ENCODE peak calls at places on chromosomes 2 and 18, in nine cellular contexts. One of them, this sample, is unnamed.

GRCh38 chr18:37403100-37403781 is 162.4 kb downstream of the CELF4 start:
- DNase-seq in A549: no peak
- DNase-seq in neural progenitor cell: no peak
- DNase-seq in heart left ventricle: no peak
- DNase-seq in brain microvascular endothelial cell: peak
- DNase-seq in GM23338: no peak
- DNase-seq in stomach: no peak
- DNase-seq in upper lobe of right lung: no peak
- DNase-seq in cardiac muscle cell: peak
- DNase-seq in this sample: no peak

GRCh38 chr2:37802106-37802791 is 122.8 kb upstream of the RMDN2 start:
- DNase-seq in A549: peak
- DNase-seq in neural progenitor cell: no peak
- DNase-seq in heart left ventricle: no peak
- DNase-seq in brain microvascular endothelial cell: no peak
- DNase-seq in GM23338: no peak
- DNase-seq in stomach: no peak
- DNase-seq in upper lobe of right lung: peak
- DNase-seq in cardiac muscle cell: peak
- DNase-seq in this sample: no peak

GRCh38 chr2:16640024-16640423 is 25.6 kb downstream of the CYRIA start:
- DNase-seq in A549: no peak
- DNase-seq in neural progenitor cell: no peak
- DNase-seq in heart left ventricle: no peak
- DNase-seq in brain microvascular endothelial cell: no peak
- DNase-seq in GM23338: no peak
- DNase-seq in stomach: no peak
- DNase-seq in upper lobe of right lung: no peak
- DNase-seq in cardiac muscle cell: peak
- DNase-seq in this sample: no peak

GRCh38 chr2:85589982-85590791 is 5.4 kb upstream of the RNF181 start:
- DNase-seq in A549: no peak
- DNase-seq in neural progenitor cell: no peak
- DNase-seq in heart left ventricle: peak
- DNase-seq in brain microvascular endothelial cell: peak
- DNase-seq in GM23338: no peak
- DNase-seq in stomach: peak
- DNase-seq in upper lobe of right lung: no peak
- DNase-seq in cardiac muscle cell: peak
- DNase-seq in this sample: no peak

GRCh38 chr18:21803495-21803894 is 62.9 kb downstream of the MIB1 start:
- DNase-seq in A549: no peak
- DNase-seq in neural progenitor cell: no peak
- DNase-seq in heart left ventricle: no peak
- DNase-seq in brain microvascular endothelial cell: no peak
- DNase-seq in GM23338: no peak
- DNase-seq in stomach: no peak
- DNase-seq in upper lobe of right lung: no peak
- DNase-seq in cardiac muscle cell: peak
- DNase-seq in this sample: no peak

GRCh38 chr2:241112592-241112991 is 10.5 kb upstream of the MTERF4 start:
- DNase-seq in A549: no peak
- DNase-seq in neural progenitor cell: no peak
- DNase-seq in heart left ventricle: no peak
- DNase-seq in brain microvascular endothelial cell: no peak
- DNase-seq in GM23338: no peak
- DNase-seq in stomach: no peak
- DNase-seq in upper lobe of right lung: no peak
- DNase-seq in cardiac muscle cell: no peak
- DNase-seq in this sample: no peak

GRCh38 chr2:95351080-95351915 is 51.2 kb upstream of the FAHD2A start:
- DNase-seq in A549: no peak
- DNase-seq in neural progenitor cell: no peak
- DNase-seq in heart left ventricle: no peak
- DNase-seq in brain microvascular endothelial cell: no peak
- DNase-seq in GM23338: no peak
- DNase-seq in stomach: peak
- DNase-seq in upper lobe of right lung: peak
- DNase-seq in cardiac muscle cell: no peak
- DNase-seq in this sample: no peak

GRCh38 chr2:23661276-23662050 is 265.5 kb downstream of the ATAD2B start:
- DNase-seq in A549: no peak
- DNase-seq in neural progenitor cell: no peak
- DNase-seq in heart left ventricle: peak
- DNase-seq in brain microvascular endothelial cell: no peak
- DNase-seq in GM23338: no peak
- DNase-seq in stomach: no peak
- DNase-seq in upper lobe of right lung: no peak
- DNase-seq in cardiac muscle cell: no peak
- DNase-seq in this sample: no peak

GRCh38 chr2:145060876-145061275 is 541.0 kb upstream of the ZEB2 start:
- DNase-seq in A549: no peak
- DNase-seq in neural progenitor cell: no peak
- DNase-seq in heart left ventricle: no peak
- DNase-seq in brain microvascular endothelial cell: no peak
- DNase-seq in GM23338: no peak
- DNase-seq in stomach: no peak
- DNase-seq in upper lobe of right lung: no peak
- DNase-seq in cardiac muscle cell: no peak
- DNase-seq in this sample: no peak

GRCh38 chr2:230779141-230779523 is 66.5 kb downstream of the CAB39 start:
- DNase-seq in A549: no peak
- DNase-seq in neural progenitor cell: no peak
- DNase-seq in heart left ventricle: no peak
- DNase-seq in brain microvascular endothelial cell: no peak
- DNase-seq in GM23338: no peak
- DNase-seq in stomach: no peak
- DNase-seq in upper lobe of right lung: no peak
- DNase-seq in cardiac muscle cell: no peak
- DNase-seq in this sample: no peak

GRCh38 chr2:140604788-140605187 is 1526.0 kb downstream of the LRP1B start:
- DNase-seq in A549: no peak
- DNase-seq in neural progenitor cell: no peak
- DNase-seq in heart left ventricle: no peak
- DNase-seq in brain microvascular endothelial cell: no peak
- DNase-seq in GM23338: no peak
- DNase-seq in stomach: no peak
- DNase-seq in upper lobe of right lung: no peak
- DNase-seq in cardiac muscle cell: no peak
- DNase-seq in this sample: no peak

GRCh38 chr2:10554961-10555809 is 107.1 kb upstream of the ODC1 start:
- DNase-seq in A549: no peak
- DNase-seq in neural progenitor cell: no peak
- DNase-seq in heart left ventricle: no peak
- DNase-seq in brain microvascular endothelial cell: no peak
- DNase-seq in GM23338: no peak
- DNase-seq in stomach: no peak
- DNase-seq in upper lobe of right lung: no peak
- DNase-seq in cardiac muscle cell: no peak
- DNase-seq in this sample: no peak

GRCh38 chr2:237774811-237775553 is 23.6 kb upstream of the RBM44 start:
- DNase-seq in A549: peak
- DNase-seq in neural progenitor cell: peak
- DNase-seq in heart left ventricle: no peak
- DNase-seq in brain microvascular endothelial cell: peak
- DNase-seq in GM23338: peak
- DNase-seq in stomach: peak
- DNase-seq in upper lobe of right lung: no peak
- DNase-seq in cardiac muscle cell: peak
- DNase-seq in this sample: peak

GRCh38 chr2:102103992-102104871 is 38.3 kb upstream of the IL1R1 start:
- DNase-seq in A549: peak
- DNase-seq in neural progenitor cell: no peak
- DNase-seq in heart left ventricle: no peak
- DNase-seq in brain microvascular endothelial cell: peak
- DNase-seq in GM23338: no peak
- DNase-seq in stomach: peak
- DNase-seq in upper lobe of right lung: peak
- DNase-seq in cardiac muscle cell: peak
- DNase-seq in this sample: no peak

GRCh38 chr2:215920244-215921100 is 92.9 kb downstream of the MREG start:
- DNase-seq in A549: peak
- DNase-seq in neural progenitor cell: peak
- DNase-seq in heart left ventricle: no peak
- DNase-seq in brain microvascular endothelial cell: peak
- DNase-seq in GM23338: peak
- DNase-seq in stomach: peak
- DNase-seq in upper lobe of right lung: peak
- DNase-seq in cardiac muscle cell: peak
- DNase-seq in this sample: no peak

GRCh38 chr2:207771421-207771820 is 1.7 kb upstream of the FZD5 start:
- DNase-seq in A549: no peak
- DNase-seq in neural progenitor cell: no peak
- DNase-seq in heart left ventricle: no peak
- DNase-seq in brain microvascular endothelial cell: no peak
- DNase-seq in GM23338: no peak
- DNase-seq in stomach: no peak
- DNase-seq in upper lobe of right lung: no peak
- DNase-seq in cardiac muscle cell: no peak
- DNase-seq in this sample: no peak

GRCh38 chr2:235264512-235264911 is 229.3 kb upstream of the AGAP1 start:
- DNase-seq in A549: no peak
- DNase-seq in neural progenitor cell: no peak
- DNase-seq in heart left ventricle: no peak
- DNase-seq in brain microvascular endothelial cell: no peak
- DNase-seq in GM23338: no peak
- DNase-seq in stomach: no peak
- DNase-seq in upper lobe of right lung: no peak
- DNase-seq in cardiac muscle cell: no peak
- DNase-seq in this sample: no peak

GRCh38 chr2:44922776-44923175 is 18.7 kb upstream of the SIX3 start:
- DNase-seq in A549: no peak
- DNase-seq in neural progenitor cell: no peak
- DNase-seq in heart left ventricle: no peak
- DNase-seq in brain microvascular endothelial cell: no peak
- DNase-seq in GM23338: no peak
- DNase-seq in stomach: no peak
- DNase-seq in upper lobe of right lung: no peak
- DNase-seq in cardiac muscle cell: no peak
- DNase-seq in this sample: no peak

GRCh38 chr2:95276888-95277245 is 2.6 kb downstream of the PROM2 start:
- DNase-seq in A549: no peak
- DNase-seq in neural progenitor cell: no peak
- DNase-seq in heart left ventricle: peak
- DNase-seq in brain microvascular endothelial cell: no peak
- DNase-seq in GM23338: no peak
- DNase-seq in stomach: no peak
- DNase-seq in upper lobe of right lung: peak
- DNase-seq in cardiac muscle cell: no peak
- DNase-seq in this sample: no peak

GRCh38 chr2:150480971-150481830 is 6.3 kb downstream of the RND3 start:
- DNase-seq in A549: no peak
- DNase-seq in neural progenitor cell: no peak
- DNase-seq in heart left ventricle: no peak
- DNase-seq in brain microvascular endothelial cell: no peak
- DNase-seq in GM23338: no peak
- DNase-seq in stomach: no peak
- DNase-seq in upper lobe of right lung: no peak
- DNase-seq in cardiac muscle cell: no peak
- DNase-seq in this sample: no peak
- H3K27ac ChIP-seq in A549: peak
- H3K27ac ChIP-seq in neural progenitor cell: no peak
- H3K27ac ChIP-seq in heart left ventricle: peak
- H3K27ac ChIP-seq in brain microvascular endothelial cell: peak
- H3K27ac ChIP-seq in GM23338: no peak
- H3K27ac ChIP-seq in stomach: peak
- H3K27ac ChIP-seq in upper lobe of right lung: no peak
- H3K27ac ChIP-seq in cardiac muscle cell: no peak
- H3K27ac ChIP-seq in this sample: no peak

DNA sequence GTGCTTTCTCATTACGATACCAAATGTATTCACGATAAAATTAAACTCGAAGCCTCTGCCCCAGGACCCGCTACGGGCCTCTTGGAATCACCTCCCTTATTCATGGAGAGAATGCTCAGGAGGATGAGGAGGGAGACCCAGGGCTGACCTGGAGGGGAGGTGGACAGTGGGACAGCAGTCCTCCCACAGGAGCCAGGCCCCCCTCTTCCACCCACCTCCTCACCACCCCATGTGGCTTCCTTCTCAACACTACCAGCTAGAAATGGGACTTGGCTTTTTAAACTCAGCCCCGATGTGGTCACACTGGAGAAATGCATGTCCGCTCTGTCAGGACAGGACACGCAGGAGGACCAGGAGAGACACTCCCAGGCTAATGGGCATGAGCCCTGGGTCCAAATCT is 147.9 kb upstream of the ID2 start:
- DNase-seq in A549: no peak
- DNase-seq in neural progenitor cell: no peak
- DNase-seq in heart left ventricle: no peak
- DNase-seq in brain microvascular endothelial cell: no peak
- DNase-seq in GM23338: no peak
- DNase-seq in stomach: no peak
- DNase-seq in upper lobe of right lung: no peak
- DNase-seq in cardiac muscle cell: no peak
- DNase-seq in this sample: no peak
- H3K27ac ChIP-seq in A549: no peak
- H3K27ac ChIP-seq in neural progenitor cell: no peak
- H3K27ac ChIP-seq in heart left ventricle: peak
- H3K27ac ChIP-seq in brain microvascular endothelial cell: no peak
- H3K27ac ChIP-seq in GM23338: no peak
- H3K27ac ChIP-seq in stomach: no peak
- H3K27ac ChIP-seq in upper lobe of right lung: peak
- H3K27ac ChIP-seq in cardiac muscle cell: no peak
- H3K27ac ChIP-seq in this sample: no peak

DNA sequence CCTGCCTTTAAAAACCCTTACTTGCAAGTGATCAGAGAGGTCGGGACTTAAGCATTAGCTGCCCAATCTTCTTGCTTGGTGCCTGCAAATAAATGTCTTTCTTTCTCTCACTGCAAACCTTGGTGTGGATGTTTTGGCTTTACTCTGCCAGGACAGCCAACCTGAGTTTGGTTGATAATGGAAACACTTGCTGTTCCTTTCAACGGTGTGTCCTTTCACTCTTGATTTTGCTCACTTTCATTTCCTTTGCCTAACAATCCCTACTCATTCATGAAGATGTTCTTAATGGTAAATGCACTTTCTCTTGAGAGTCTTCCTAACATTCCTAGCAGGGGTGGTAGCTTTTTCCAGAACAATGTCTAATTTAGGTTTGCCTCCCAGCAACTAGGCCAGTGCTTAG is 366.2 kb downstream of the HRH4 start:
- DNase-seq in A549: no peak
- DNase-seq in neural progenitor cell: no peak
- DNase-seq in heart left ventricle: no peak
- DNase-seq in brain microvascular endothelial cell: no peak
- DNase-seq in GM23338: no peak
- DNase-seq in stomach: no peak
- DNase-seq in upper lobe of right lung: no peak
- DNase-seq in cardiac muscle cell: no peak
- DNase-seq in this sample: no peak
- H3K27ac ChIP-seq in A549: no peak
- H3K27ac ChIP-seq in neural progenitor cell: peak
- H3K27ac ChIP-seq in heart left ventricle: no peak
- H3K27ac ChIP-seq in brain microvascular endothelial cell: no peak
- H3K27ac ChIP-seq in GM23338: peak
- H3K27ac ChIP-seq in stomach: no peak
- H3K27ac ChIP-seq in upper lobe of right lung: no peak
- H3K27ac ChIP-seq in cardiac muscle cell: no peak
- H3K27ac ChIP-seq in this sample: no peak

DNA sequence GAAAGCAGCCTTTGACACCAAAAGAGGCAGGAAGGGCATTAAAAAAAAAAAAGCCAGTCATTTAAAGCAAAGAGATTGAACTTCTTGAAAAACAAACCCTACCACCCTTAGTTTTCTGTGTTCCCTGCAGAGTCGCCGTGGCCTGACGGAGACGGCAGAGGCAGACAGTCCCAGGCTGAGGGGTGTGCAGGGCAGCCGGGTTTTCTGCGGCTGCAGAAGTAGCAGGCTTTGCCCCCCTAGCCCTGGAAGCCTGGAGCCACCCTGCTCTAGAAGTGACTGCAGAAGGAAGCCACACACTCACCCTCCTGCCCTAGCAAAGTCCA is 2.8 kb downstream of the INPP5D start:
- DNase-seq in A549: no peak
- DNase-seq in neural progenitor cell: no peak
- DNase-seq in heart left ventricle: peak
- DNase-seq in brain microvascular endothelial cell: no peak
- DNase-seq in GM23338: no peak
- DNase-seq in stomach: no peak
- DNase-seq in upper lobe of right lung: peak
- DNase-seq in cardiac muscle cell: no peak
- DNase-seq in this sample: no peak
- H3K27ac ChIP-seq in A549: no peak
- H3K27ac ChIP-seq in neural progenitor cell: no peak
- H3K27ac ChIP-seq in heart left ventricle: peak
- H3K27ac ChIP-seq in brain microvascular endothelial cell: no peak
- H3K27ac ChIP-seq in GM23338: no peak
- H3K27ac ChIP-seq in stomach: no peak
- H3K27ac ChIP-seq in upper lobe of right lung: peak
- H3K27ac ChIP-seq in cardiac muscle cell: no peak
- H3K27ac ChIP-seq in this sample: no peak